ENCODE peak calls at places on chromosomes 4 and X, in seven cellular contexts. Z is WERI-Rb-1, L is breast epithelium, D is brain microvascular endothelial cell, G is uterus, N is stomach, F is RWPE1. S is an unnamed sample.

GRCh38 chr4:95637047-95637600 is 88.4 kb upstream of the UNC5C start:
- DNase-seq in F (peak; percentile 31), N (no peak), G (no peak), L (no peak), Z (no peak), D (peak; percentile 16), S (no peak)

GRCh38 chr4:100591156-100591876 is 73.5 kb upstream of the EMCN start:
- DNase-seq in G (peak; percentile 28), N (peak; percentile 86), Z (no peak), D (no peak), F (no peak), L (no peak), S (peak; percentile 32)

GRCh38 chr4:57373971-57374370 is 263.8 kb upstream of the IGFBP7 start:
- DNase-seq in D (no peak), N (no peak), Z (no peak), G (no peak), F (no peak), L (no peak), S (no peak)

GRCh38 chrX:153693216-153694086 is 5.7 kb downstream of the SLC6A8 start:
- DNase-seq in N (no peak), D (no peak), L (no peak), G (no peak), Z (no peak), F (no peak), S (no peak)

GRCh38 chrX:40524423-40524822 is 56.3 kb upstream of the ATP6AP2 start:
- DNase-seq in N (no peak), D (no peak), F (no peak), L (no peak), Z (no peak), G (no peak), S (no peak)

GRCh38 chrX:23511783-23512182 is 155.5 kb upstream of the PRDX4 start:
- DNase-seq in F (no peak), G (no peak), L (no peak), Z (no peak), N (no peak), D (no peak), S (no peak)

GRCh38 chrX:24410514-24411189 is 50.2 kb downstream of the SUPT20HL1 start:
- DNase-seq in Z (no peak), D (no peak), F (no peak), G (no peak), N (no peak), L (no peak), S (no peak)

GRCh38 chr4:92253550-92253949 is 50.2 kb upstream of the GRID2 start:
- DNase-seq in Z (no peak), N (no peak), G (no peak), F (no peak), D (no peak), L (no peak), S (no peak)

GRCh38 chr4:82989567-82990429 is 20.8 kb downstream of the LIN54 start:
- DNase-seq in G (no peak), N (no peak), L (no peak), Z (no peak), F (no peak), D (no peak), S (no peak)

GRCh38 chr4:152454398-152455011 is 81.4 kb downstream of the FBXW7 start:
- DNase-seq in N (no peak), L (no peak), D (no peak), G (no peak), Z (no peak), F (peak; percentile 34), S (no peak)
- TF ChIP-seq CTCF in N (no peak), L (peak; percentile 40), D (peak; percentile 42), G (no peak), Z (peak; percentile 9), F (peak; percentile 72), S (no peak)

DNA sequence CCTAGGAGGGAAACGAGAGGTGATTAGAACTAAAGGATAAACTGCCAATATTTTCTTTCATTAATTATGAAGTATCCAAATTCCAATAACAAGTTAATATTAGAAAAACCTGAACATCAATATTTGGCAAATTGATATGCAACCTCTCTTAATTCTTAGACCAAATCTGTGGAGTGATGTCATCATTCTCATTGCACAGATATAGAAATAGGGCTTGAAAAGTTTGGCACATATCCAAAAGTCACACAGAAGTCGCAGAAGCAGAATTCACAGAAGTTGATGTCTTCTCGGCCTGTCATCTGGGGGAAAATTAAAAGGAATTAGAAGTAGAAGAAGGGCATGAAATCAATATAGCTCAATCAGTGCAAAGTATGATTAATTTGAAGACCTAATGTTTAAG is 36.9 kb downstream of the ENPEP start:
- DNase-seq in N (no peak), L (no peak), F (no peak), G (no peak), Z (no peak), D (no peak), S (no peak)
- H3K27ac ChIP-seq in N (no peak overlapping the region), L (no peak overlapping the region), F (no peak overlapping the region), G (no peak overlapping the region), Z (no peak overlapping the region), D (no peak overlapping the region), S (no peak overlapping the region)

DNA sequence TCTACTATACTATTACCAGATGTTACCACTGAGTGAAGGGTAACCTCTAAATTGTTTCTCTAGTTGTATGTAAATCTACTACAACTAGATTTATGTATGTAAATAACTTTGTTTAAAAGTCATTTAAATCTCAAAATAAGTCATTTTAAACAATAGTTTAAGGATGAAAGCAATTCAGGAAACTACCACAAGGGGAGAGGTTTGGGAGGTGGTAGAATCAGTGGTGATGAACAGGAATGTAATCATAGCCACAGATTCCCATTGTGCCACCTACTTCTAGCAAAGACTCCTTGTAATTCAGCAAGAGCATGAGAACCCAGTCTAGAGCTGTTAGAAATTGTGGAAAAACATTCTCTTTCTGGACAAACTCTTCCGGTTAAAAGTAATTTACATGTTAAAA is 234.6 kb downstream of the SLC7A11 start:
- DNase-seq in G (no peak), F (no peak), N (no peak), L (no peak), D (no peak), Z (no peak), S (no peak)
- TF ChIP-seq CTCF in G (no peak), F (no peak), N (no peak), L (no peak), D (peak; percentile 52), Z (peak; percentile 21), S (no peak)

DNA sequence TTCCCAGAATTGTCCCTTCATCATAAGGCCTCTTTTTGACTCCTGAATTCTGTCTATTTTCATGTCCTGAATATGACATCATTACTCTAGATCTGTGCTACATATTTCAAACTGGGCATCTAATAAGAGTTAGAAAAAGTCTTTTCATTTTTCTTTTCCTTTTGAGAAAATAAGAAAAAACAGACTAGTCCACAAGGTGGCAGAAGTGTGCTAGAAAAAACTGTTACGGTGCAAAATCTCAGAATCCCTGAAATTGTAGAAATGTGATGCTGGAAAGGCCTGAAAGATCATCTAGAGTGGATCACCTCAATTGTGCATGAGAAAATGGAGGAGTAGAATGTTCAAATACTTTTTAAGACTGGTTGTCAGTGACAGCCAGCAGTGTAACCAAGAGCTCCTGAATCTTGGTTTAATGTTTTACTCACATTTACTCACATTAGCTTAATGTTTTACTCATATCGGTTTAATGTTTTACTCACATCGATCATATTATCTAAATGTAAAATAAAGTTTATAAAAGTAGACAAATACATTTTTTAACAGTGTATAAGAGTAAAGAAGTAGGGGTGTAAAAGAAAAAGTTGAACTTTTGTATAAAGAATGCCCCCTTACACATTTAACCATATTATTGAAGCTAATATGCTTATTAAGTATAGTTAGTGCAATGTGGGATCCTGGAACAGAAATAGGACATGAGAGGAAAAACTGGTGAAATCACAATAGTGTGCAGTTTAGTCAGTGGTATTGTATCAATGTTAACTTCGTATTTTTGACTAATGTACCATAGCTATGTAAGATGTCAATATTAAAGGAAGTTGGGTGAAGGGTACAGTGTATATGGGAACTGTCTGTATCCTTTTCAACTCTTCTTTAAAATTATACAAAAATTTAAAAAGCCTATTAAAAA is 15.2 kb downstream of the ASB11 start:
- DNase-seq in G (no peak), F (peak; percentile 7), L (no peak), D (no peak), N (no peak), Z (no peak), S (no peak)
- H3K27ac ChIP-seq in G (no peak overlapping the region), F (no peak overlapping the region), L (no peak overlapping the region), D (no peak overlapping the region), N (peak overlapping the region; percentile 51), Z (no peak overlapping the region), S (peak overlapping the region; percentile 79)

DNA sequence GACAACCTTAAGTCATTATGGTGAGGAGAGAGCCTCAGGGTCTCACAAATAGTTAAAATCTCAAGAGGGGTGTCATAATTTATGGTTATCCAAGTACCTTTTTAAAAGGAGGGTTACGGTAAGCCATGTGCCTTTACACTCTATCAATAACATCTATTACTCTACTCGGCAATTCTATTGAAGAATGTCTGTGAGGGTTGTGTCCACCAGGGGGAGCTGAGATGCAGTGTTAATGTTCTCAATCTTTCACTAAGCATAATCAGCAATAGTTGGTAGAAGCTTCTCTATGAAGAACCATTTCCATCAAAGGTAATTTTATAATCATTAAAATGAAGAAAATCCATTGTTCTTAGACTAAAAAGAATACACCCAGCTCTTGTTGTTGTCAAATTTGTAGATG is 457.4 kb downstream of the CENPC start:
- DNase-seq in Z (peak; percentile 69), N (peak; percentile 41), F (peak; percentile 5), L (no peak), G (no peak), D (peak; percentile 12), S (no peak)
- TF ChIP-seq CTCF in Z (peak; percentile 55), N (no peak), F (peak; percentile 20), L (no peak), G (no peak), D (peak; percentile 42), S (peak; percentile 47)

S was measured in heart right ventricle.